ENCODE peak calls at places on chromosome 7, in four cellular contexts. T, F, N and Z are unnamed samples.

GRCh38 chr7:1670894-1671875 is 1.1 kb downstream of the ELFN1 start:
- DNase-seq in T (no peak), F (no peak), N (no peak), Z (no peak)

GRCh38 chr7:117041007-117041406 is 87.7 kb downstream of the ST7 start:
- DNase-seq in T (peak; percentile 88), F (peak; percentile 42), N (no peak), Z (no peak)

GRCh38 chr7:138000081-138000701 is 1.7 kb downstream of the CREB3L2 start:
- DNase-seq in T (peak; percentile 98), F (peak; percentile 92), N (peak; percentile 44), Z (no peak)

GRCh38 chr7:29606830-29607229 is 43.2 kb downstream of the PRR15 start:
- DNase-seq in T (no peak), F (no peak), N (no peak), Z (no peak)

GRCh38 chr7:37198188-37198905 is 250.3 kb downstream of the ELMO1 start:
- DNase-seq in T (no peak), F (no peak), N (no peak), Z (no peak)

GRCh38 chr7:139987691-139988516 is 74.8 kb downstream of the PARP12 start:
- DNase-seq in T (no peak), F (no peak), N (no peak), Z (no peak)

GRCh38 chr7:85079434-85079833 is 107.4 kb downstream of the SEMA3D start:
- DNase-seq in T (no peak), F (no peak), N (no peak), Z (no peak)

GRCh38 chr7:151308256-151308655 is 33.4 kb upstream of the NUB1 start:
- DNase-seq in T (no peak), F (no peak), N (no peak), Z (no peak)

GRCh38 chr7:80054356-80054755 is 80.3 kb upstream of the GNAI1 start:
- DNase-seq in T (peak; percentile 92), F (peak; percentile 64), N (no peak), Z (no peak)

GRCh38 chr7:27551803-27552202 is 110.9 kb downstream of the HIBADH start:
- DNase-seq in T (no peak), F (no peak), N (no peak), Z (no peak)

GRCh38 chr7:82109288-82109687 is 334.3 kb downstream of the CACNA2D1 start:
- DNase-seq in T (peak; percentile 58), F (no peak), N (no peak), Z (no peak)

GRCh38 chr7:46492460-46492859 is 571.4 kb upstream of the IGFBP3 start:
- DNase-seq in T (no peak), F (no peak), N (no peak), Z (no peak)

GRCh38 chr7:90251304-90251635 is 6.3 kb downstream of the CFAP69 start:
- DNase-seq in T (no peak), F (no peak), N (no peak), Z (no peak)

GRCh38 chr7:77328669-77329068 is 87.5 kb downstream of the GSAP start:
- DNase-seq in T (peak; percentile 46), F (no peak), N (no peak), Z (no peak)

GRCh38 chr7:21747806-21748205 is 197.9 kb downstream of the CDCA7L start:
- DNase-seq in T (no peak), F (no peak), N (no peak), Z (no peak)

GRCh38 chr7:22723171-22723601 is 3.8 kb upstream of the IL6 start:
- DNase-seq in T (peak; percentile 47), F (no peak), N (peak; percentile 83), Z (no peak)

GRCh38 chr7:54349259-54349658 is 192.9 kb upstream of the VSTM2A start:
- DNase-seq in T (no peak), F (no peak), N (no peak), Z (no peak)

DNA sequence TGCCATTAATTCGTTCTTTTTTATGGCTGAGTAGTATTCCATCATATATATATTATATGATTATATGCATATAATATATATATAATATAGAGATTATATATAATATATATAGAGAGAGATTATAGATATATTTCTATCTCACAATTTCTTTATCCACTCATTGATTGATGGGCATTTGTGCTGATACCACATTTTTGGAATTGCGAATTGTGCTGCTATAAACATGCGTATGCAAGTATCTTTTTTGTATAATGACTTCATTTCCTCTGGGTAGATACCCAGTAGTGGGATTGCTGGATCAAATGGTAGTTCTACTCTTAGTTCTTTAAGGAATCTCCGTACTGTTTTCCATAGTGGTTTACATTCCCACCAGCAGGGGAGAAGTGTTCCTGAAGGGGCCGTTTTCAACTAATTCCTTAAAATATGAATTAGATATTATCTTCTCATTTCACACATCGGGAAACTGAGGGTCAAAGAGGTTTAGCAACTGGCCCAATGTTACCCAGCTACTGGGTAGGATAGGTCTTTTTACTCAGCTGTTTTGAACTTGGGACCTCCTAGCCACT is 16.5 kb downstream of the NFE2L3 start:
- DNase-seq in T (no peak), F (no peak), N (no peak), Z (no peak)
- TF ChIP-seq CTCF in T (no peak), F (peak; percentile 23), N (no peak), Z (no peak)

GRCh38 chr7:44308741-44309270 is 16.6 kb downstream of the CAMK2B start:
- DNase-seq in T (no peak), F (no peak), N (no peak), Z (no peak)
- H3K27ac ChIP-seq in T (no peak overlapping the region), F (no peak overlapping the region), N (peak overlapping the region; percentile 84), Z (no peak overlapping the region)

GRCh38 chr7:106179256-106179655 is 67.1 kb upstream of the SYPL1 start:
- DNase-seq in T (no peak), F (no peak), N (no peak), Z (no peak)

GRCh38 chr7:106177738-106178592 is 65.9 kb upstream of the SYPL1 start:
- DNase-seq in T (no peak), F (no peak), N (peak; percentile 36), Z (no peak)

GRCh38 chr7:106177295-106177690 is 65.2 kb upstream of the SYPL1 start:
- DNase-seq in T (peak; percentile 24), F (no peak), N (no peak), Z (no peak)

GRCh38 chr7:106176414-106177294 is 64.5 kb upstream of the SYPL1 start:
- DNase-seq in T (peak; percentile 69), F (peak; percentile 46), N (peak; percentile 82), Z (peak; percentile 6)

DNA sequence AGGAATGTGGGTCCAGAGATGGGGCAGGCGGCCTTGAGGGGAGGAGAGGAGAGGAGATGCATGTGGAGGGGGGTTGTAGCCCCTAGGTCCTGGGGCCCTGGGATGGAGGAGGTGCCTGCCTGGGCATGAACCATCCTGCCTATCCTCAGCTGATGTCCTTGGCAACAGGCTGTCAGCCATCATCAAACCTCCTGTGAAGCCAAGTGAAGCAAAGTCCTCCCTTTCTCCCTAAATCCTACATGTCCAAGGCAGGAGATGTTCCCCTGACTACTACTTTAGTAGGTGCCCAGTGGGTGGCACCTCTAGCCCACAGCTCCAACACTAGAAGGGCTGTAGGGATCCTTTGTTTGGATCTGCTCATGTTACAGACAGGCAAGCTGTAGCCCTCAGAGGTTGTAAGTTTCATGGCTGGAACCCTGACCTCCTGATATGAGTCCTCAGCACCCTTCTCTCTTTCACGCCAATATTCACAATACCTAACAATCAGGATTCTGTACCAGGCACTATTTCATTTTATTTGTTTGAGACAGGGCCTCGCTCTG is 66.6 kb upstream of the SYPL1 start:
- DNase-seq in T (peak; percentile 57), F (no peak), N (no peak), Z (no peak)
- TF ChIP-seq CTCF in T (peak; percentile 51), F (peak; percentile 45), N (peak; percentile 48), Z (no peak)

GRCh38 chr7:26197153-26198115 is 3.1 kb downstream of the HNRNPA2B1 start:
- DNase-seq in T (no peak), F (no peak), N (no peak), Z (no peak)
- H3K27ac ChIP-seq in T (no peak overlapping the region), F (no peak overlapping the region), N (peak overlapping the region; percentile 98), Z (no peak overlapping the region)

GRCh38 chr7:20198295-20198694 is 18.9 kb downstream of the MACC1 start:
- DNase-seq in T (no peak), F (no peak), N (no peak), Z (no peak)

GRCh38 chr7:20197125-20197524 is 20.1 kb downstream of the MACC1 start:
- DNase-seq in T (peak; percentile 16), F (no peak), N (no peak), Z (no peak)

GRCh38 chr7:20199015-20199737 is 18.0 kb downstream of the MACC1 start:
- DNase-seq in T (peak; percentile 87), F (peak; percentile 37), N (peak; percentile 28), Z (no peak)

GRCh38 chr7:20200361-20200760 is 16.8 kb downstream of the MACC1 start:
- DNase-seq in T (no peak), F (no peak), N (no peak), Z (no peak)

GRCh38 chr7:20197837-20198236 is 19.3 kb downstream of the MACC1 start:
- DNase-seq in T (no peak), F (no peak), N (no peak), Z (no peak)
- TF ChIP-seq CTCF in T (peak; percentile 19), F (peak; percentile 34), N (peak; percentile 35), Z (peak; percentile 25)

DNA sequence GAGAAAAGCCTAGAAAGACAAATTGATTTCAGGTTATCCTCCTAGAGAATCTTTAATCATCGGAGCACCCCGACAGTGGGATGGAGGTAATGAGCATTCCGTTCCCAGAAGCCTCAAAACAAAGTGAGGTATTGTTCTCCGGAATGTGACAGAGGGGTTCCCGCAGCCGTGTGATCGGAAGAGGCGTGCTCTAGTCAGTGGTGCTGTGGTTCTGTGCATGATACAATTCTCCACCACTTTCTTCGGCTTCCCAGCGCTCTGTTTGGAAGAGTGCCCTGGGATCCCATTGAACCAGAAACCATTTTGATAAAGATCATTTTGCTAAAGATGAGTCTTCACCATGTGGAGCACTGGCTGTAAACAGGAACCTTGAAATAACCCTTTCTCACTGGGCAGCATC is 434.6 kb downstream of the PAXIP1 start:
- DNase-seq in T (no peak), F (no peak), N (no peak), Z (no peak)
- H3K27ac ChIP-seq in T (no peak overlapping the region), F (no peak overlapping the region), N (no peak overlapping the region), Z (no peak overlapping the region)

GRCh38 chr7:159152816-159153215 is 8.1 kb upstream of the VIPR2 start:
- DNase-seq in T (no peak), F (no peak), N (no peak), Z (no peak)
- TF ChIP-seq CTCF in T (no peak), F (no peak), N (no peak), Z (no peak)

GRCh38 chr7:44063894-44064651 is 1.3 kb downstream of the PGAM2 start:
- DNase-seq in T (no peak), F (no peak), N (peak; percentile 16), Z (no peak)
- H3K27ac ChIP-seq in T (no peak overlapping the region), F (no peak overlapping the region), N (peak overlapping the region; percentile 89), Z (peak overlapping the region; percentile 13)

GRCh38 chr7:157138424-157139141 is at the start of gene UBE3C:
- DNase-seq in T (peak; percentile 90), F (peak; percentile 75), N (peak; percentile 93), Z (peak; percentile 51)
- TF ChIP-seq CTCF in T (no peak), F (no peak), N (no peak), Z (no peak)

GRCh38 chr7:97307521-97308108 is 190.1 kb downstream of the SDHAF3 start:
- DNase-seq in T (peak; percentile 0), F (no peak), N (no peak), Z (no peak)
- H3K27ac ChIP-seq in T (no peak overlapping the region), F (no peak overlapping the region), N (no peak overlapping the region), Z (no peak overlapping the region)